ENCODE peak calls at places on chromosomes 13 and 19, in five cellular contexts. U is A549, D is K562, T is H1, P is HepG2. A is an unnamed sample.

GRCh38 chr19:907183-907853 is 5.7 kb downstream of the R3HDM4 start:
- DNase-seq in U (no peak), D (peak), T (no peak), P (no peak), A (no peak)

GRCh38 chr13:110388141-110388943 is 81.3 kb downstream of the COL4A2 start:
- DNase-seq in U (no peak), D (no peak), T (no peak), P (no peak), A (no peak)

GRCh38 chr19:18515959-18516358 is 5.9 kb downstream of the ELL start:
- DNase-seq in U (no peak), D (no peak), T (no peak), P (no peak), A (no peak)

GRCh38 chr19:47133021-47133471 is 2.4 kb downstream of the SAE1 start:
- DNase-seq in U (no peak), D (no peak), T (no peak), P (no peak), A (no peak)

GRCh38 chr13:28856284-28856683 is 36.1 kb downstream of the MTUS2 start:
- DNase-seq in U (no peak), D (no peak), T (no peak), P (no peak), A (no peak)

GRCh38 chr19:49555600-49556411 is 24.6 kb downstream of the NOSIP start:
- DNase-seq in U (peak), D (peak), T (peak), P (no peak), A (no peak)

GRCh38 chr19:1168877-1169791 is 4.9 kb downstream of the SBNO2 start:
- DNase-seq in U (no peak), D (no peak), T (no peak), P (peak), A (no peak)

GRCh38 chr13:78376822-78377221 is 226.5 kb downstream of the POU4F1 start:
- DNase-seq in U (no peak), D (no peak), T (no peak), P (no peak), A (no peak)

GRCh38 chr13:79581870-79582315 is 100.9 kb downstream of the NDFIP2 start:
- DNase-seq in U (no peak), D (peak), T (no peak), P (no peak), A (no peak)

GRCh38 chr13:52804202-52804641 is 44.2 kb downstream of the PCDH8 start:
- DNase-seq in U (no peak), D (no peak), T (no peak), P (no peak), A (no peak)

GRCh38 chr13:70755411-70755810 is 647.2 kb upstream of the KLHL1 start:
- DNase-seq in U (no peak), D (no peak), T (no peak), P (no peak), A (no peak)

GRCh38 chr13:30363725-30364124 is 56.4 kb upstream of the KATNAL1 start:
- DNase-seq in U (no peak), D (peak), T (no peak), P (no peak), A (no peak)
- TF ChIP-seq KDM1A in U (no peak), D (no peak), T (no peak), P (no peak), A (no peak)

GRCh38 chr19:41862445-41862986 is 2.5 kb downstream of the RPS19 start:
- DNase-seq in U (no peak), D (no peak), T (no peak), P (no peak), A (no peak)
- H3K4me3 ChIP-seq in U (peak), D (peak), T (no peak), P (peak), A (peak)

GRCh38 chr13:23455401-23456185 is 22.1 kb upstream of the SACS start:
- DNase-seq in U (no peak), D (no peak), T (no peak), P (no peak), A (no peak)

GRCh38 chr13:23453132-23453531 is 19.6 kb upstream of the SACS start:
- DNase-seq in U (no peak), D (no peak), T (peak), P (no peak), A (no peak)

GRCh38 chr13:23458972-23459371 is 25.5 kb upstream of the SACS start:
- DNase-seq in U (no peak), D (no peak), T (no peak), P (no peak), A (no peak)

GRCh38 chr13:23460309-23460708 is 26.8 kb upstream of the SACS start:
- DNase-seq in U (no peak), D (no peak), T (no peak), P (no peak), A (peak)

GRCh38 chr13:23456437-23456836 is 22.9 kb upstream of the SACS start:
- DNase-seq in U (no peak), D (no peak), T (no peak), P (no peak), A (no peak)
- TF ChIP-seq MAX in U (no peak), D (no peak), T (no peak), P (no peak), A (no peak)

GRCh38 chr19:35474104-35474503 is 16.2 kb downstream of the KRTDAP start:
- DNase-seq in U (no peak), D (no peak), T (no peak), P (no peak), A (no peak)

GRCh38 chr19:35471946-35472345 is 18.3 kb downstream of the KRTDAP start:
- DNase-seq in U (no peak), D (no peak), T (no peak), P (no peak), A (no peak)

GRCh38 chr19:35466259-35466658 is 18.2 kb downstream of the FFAR2 start:
- DNase-seq in U (no peak), D (no peak), T (no peak), P (no peak), A (no peak)

GRCh38 chr19:35470128-35470527 is 20.1 kb downstream of the KRTDAP start:
- DNase-seq in U (no peak), D (no peak), T (no peak), P (no peak), A (no peak)

GRCh38 chr19:35468637-35469036 is 20.6 kb downstream of the FFAR2 start:
- DNase-seq in U (peak), D (peak), T (no peak), P (peak), A (peak)
- TF ChIP-seq KDM1A in U (no peak), D (no peak), T (no peak), P (no peak), A (no peak)

GRCh38 chr13:46588019-46588418 is 35.0 kb downstream of the LRCH1 start:
- DNase-seq in U (no peak), D (no peak), T (no peak), P (no peak), A (no peak)

GRCh38 chr13:46592410-46592809 is 39.4 kb downstream of the LRCH1 start:
- DNase-seq in U (no peak), D (no peak), T (no peak), P (no peak), A (no peak)

GRCh38 chr13:46582190-46582589 is 29.2 kb downstream of the LRCH1 start:
- DNase-seq in U (no peak), D (no peak), T (no peak), P (no peak), A (no peak)

DNA sequence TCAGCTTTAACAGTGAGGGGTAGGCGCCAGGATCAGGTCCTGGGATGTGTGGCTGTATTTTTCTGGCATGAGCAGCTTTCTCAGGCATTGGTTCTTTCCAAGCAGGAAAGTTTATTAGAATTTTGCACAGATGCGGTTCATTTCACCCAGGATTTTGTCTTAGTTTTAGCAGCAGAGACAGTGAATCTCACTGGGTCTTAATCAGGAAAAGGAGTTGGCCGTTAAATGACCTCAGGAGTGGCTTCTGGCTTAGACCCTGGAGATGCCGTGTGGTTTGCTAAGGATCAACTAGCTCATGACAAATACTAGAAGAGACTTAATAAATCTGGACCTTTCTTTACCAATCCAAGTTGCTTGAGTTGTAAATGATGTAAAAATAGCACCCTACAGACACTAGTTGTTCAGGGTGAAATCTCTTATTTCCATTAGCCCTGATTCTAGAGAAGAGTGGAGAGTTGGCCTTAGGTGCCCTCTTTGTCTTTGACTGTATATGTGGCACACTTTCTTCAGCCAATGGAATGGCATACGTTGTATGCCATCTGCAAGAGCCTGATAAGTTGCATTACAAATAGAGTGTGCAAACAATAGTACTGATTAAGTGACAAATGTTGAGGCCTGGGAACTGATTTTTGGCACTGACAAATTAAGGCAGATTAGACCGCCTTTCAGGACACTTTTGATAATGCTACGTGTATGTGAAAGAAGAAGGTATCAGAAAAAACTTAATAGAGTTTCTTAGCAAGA is 34.0 kb downstream of the LRCH1 start:
- DNase-seq in U (no peak), D (no peak), T (no peak), P (no peak), A (no peak)
- H3K4me3 ChIP-seq in U (no peak), D (no peak), T (no peak), P (no peak), A (peak)